ENCODE peak calls at places on chromosomes 11 and 22, in eight cellular contexts. W is cardiac fibroblast, D is omental fat pad, R is foreskin keratinocyte, E is T-cell, G is posterior vena cava, Y is KBM-7, H is brain microvascular endothelial cell. F is an unnamed sample.
A peak's percentile ranks its signal among the peaks of the same experiment; 100 is the strongest.

GRCh38 chr11:72641900-72642814 is 32.1 kb downstream of the PDE2A start:
- DNase-seq in W (no peak), D (no peak), R (no peak), E (peak; percentile 12), G (no peak), Y (no peak), H (no peak), F (peak; percentile 78)

GRCh38 chr22:46134111-46134705 is 16.1 kb upstream of the PPARA start:
- DNase-seq in W (no peak), D (no peak), R (no peak), E (no peak), G (no peak), Y (no peak), H (no peak), F (no peak)

GRCh38 chr22:27573992-27574391 is 227.6 kb downstream of the MN1 start:
- DNase-seq in W (peak; percentile 14), D (no peak), R (no peak), E (no peak), G (no peak), Y (no peak), H (no peak), F (no peak)

GRCh38 chr11:11351042-11351586 is 1.9 kb downstream of the CSNK2A3 start:
- DNase-seq in W (no peak), D (no peak), R (no peak), E (no peak), G (no peak), Y (no peak), H (no peak), F (no peak)

GRCh38 chr11:19117760-19118097 is 761 bp downstream of the ZDHHC13 start:
- DNase-seq in W (no peak), D (no peak), R (no peak), E (no peak), G (no peak), Y (peak; percentile 30), H (no peak), F (no peak)

GRCh38 chr11:118623291-118623655 is 15.9 kb downstream of the PHLDB1 start:
- DNase-seq in W (peak; percentile 53), D (no peak), R (peak; percentile 96), E (no peak), G (no peak), Y (no peak), H (no peak), F (no peak)

GRCh38 chr11:79441159-79441875 is 487 bp upstream of the TENM4 start:
- DNase-seq in W (peak; percentile 7), D (no peak), R (no peak), E (no peak), G (no peak), Y (peak; percentile 53), H (no peak), F (no peak)

GRCh38 chr11:116086426-116086825 is 582.2 kb upstream of the CADM1 start:
- DNase-seq in W (no peak), D (no peak), R (no peak), E (no peak), G (no peak), Y (no peak), H (no peak), F (no peak)

GRCh38 chr22:19868773-19869471 is 14.2 kb upstream of the GNB1L start:
- DNase-seq in W (no peak), D (peak; percentile 14), R (peak; percentile 72), E (no peak), G (peak; percentile 68), Y (no peak), H (no peak), F (peak; percentile 58)

GRCh38 chr22:24994070-24994763 is 41.7 kb downstream of the KIAA1671 start:
- DNase-seq in W (peak; percentile 78), D (no peak), R (peak; percentile 94), E (no peak), G (no peak), Y (no peak), H (no peak), F (no peak)

GRCh38 chr22:37999640-38000272 is 15.4 kb upstream of the SOX10 start:
- DNase-seq in W (peak; percentile 63), D (no peak), R (peak; percentile 94), E (no peak), G (no peak), Y (peak; percentile 72), H (peak; percentile 54), F (no peak)